ENCODE peak calls at places on chromosomes 6 and 20, in nine cellular contexts. One of them, this sample, is unnamed.

GRCh38 chr6:169851641-169852503 is 100.5 kb downstream of the ERMARD start:
- DNase-seq in endothelial cell of umbilical vein: peak
- DNase-seq in colonic mucosa: peak
- DNase-seq in brain microvascular endothelial cell: peak
- DNase-seq in BJ: no peak
- DNase-seq in uterus: peak
- DNase-seq in OCI-LY7: no peak
- DNase-seq in fibroblast of lung: peak
- DNase-seq in transverse colon: no peak
- DNase-seq in this sample: no peak

GRCh38 chr20:61290721-61291120 is 38.7 kb downstream of the CDH4 start:
- DNase-seq in endothelial cell of umbilical vein: no peak
- DNase-seq in colonic mucosa: no peak
- DNase-seq in brain microvascular endothelial cell: no peak
- DNase-seq in BJ: no peak
- DNase-seq in uterus: no peak
- DNase-seq in OCI-LY7: no peak
- DNase-seq in fibroblast of lung: no peak
- DNase-seq in transverse colon: no peak
- DNase-seq in this sample: no peak

GRCh38 chr20:47198254-47198671 is 158.2 kb downstream of the ZMYND8 start:
- DNase-seq in endothelial cell of umbilical vein: no peak
- DNase-seq in colonic mucosa: no peak
- DNase-seq in brain microvascular endothelial cell: no peak
- DNase-seq in BJ: no peak
- DNase-seq in uterus: no peak
- DNase-seq in OCI-LY7: no peak
- DNase-seq in fibroblast of lung: peak
- DNase-seq in transverse colon: no peak
- DNase-seq in this sample: no peak

GRCh38 chr6:138291036-138291848 is 73.0 kb upstream of the PBOV1 start:
- DNase-seq in endothelial cell of umbilical vein: no peak
- DNase-seq in colonic mucosa: no peak
- DNase-seq in brain microvascular endothelial cell: no peak
- DNase-seq in BJ: no peak
- DNase-seq in uterus: no peak
- DNase-seq in OCI-LY7: no peak
- DNase-seq in fibroblast of lung: no peak
- DNase-seq in transverse colon: no peak
- DNase-seq in this sample: no peak

GRCh38 chr6:170093658-170094596 is 197.0 kb downstream of the DLL1 start:
- DNase-seq in endothelial cell of umbilical vein: no peak
- DNase-seq in colonic mucosa: no peak
- DNase-seq in brain microvascular endothelial cell: no peak
- DNase-seq in BJ: no peak
- DNase-seq in uterus: no peak
- DNase-seq in OCI-LY7: no peak
- DNase-seq in fibroblast of lung: no peak
- DNase-seq in transverse colon: no peak
- DNase-seq in this sample: peak

GRCh38 chr6:158755636-158756035 is 63.5 kb downstream of the EZR start:
- DNase-seq in endothelial cell of umbilical vein: no peak
- DNase-seq in colonic mucosa: no peak
- DNase-seq in brain microvascular endothelial cell: no peak
- DNase-seq in BJ: no peak
- DNase-seq in uterus: no peak
- DNase-seq in OCI-LY7: no peak
- DNase-seq in fibroblast of lung: no peak
- DNase-seq in transverse colon: no peak
- DNase-seq in this sample: no peak

GRCh38 chr20:19907326-19908056 is 109.7 kb upstream of the NAA20 start:
- DNase-seq in endothelial cell of umbilical vein: peak
- DNase-seq in colonic mucosa: no peak
- DNase-seq in brain microvascular endothelial cell: no peak
- DNase-seq in BJ: no peak
- DNase-seq in uterus: no peak
- DNase-seq in OCI-LY7: no peak
- DNase-seq in fibroblast of lung: no peak
- DNase-seq in transverse colon: no peak
- DNase-seq in this sample: peak

GRCh38 chr20:50624351-50625016 is 66.9 kb downstream of the RIPOR3 start:
- DNase-seq in endothelial cell of umbilical vein: no peak
- DNase-seq in colonic mucosa: no peak
- DNase-seq in brain microvascular endothelial cell: no peak
- DNase-seq in BJ: no peak
- DNase-seq in uterus: no peak
- DNase-seq in OCI-LY7: peak
- DNase-seq in fibroblast of lung: no peak
- DNase-seq in transverse colon: no peak
- DNase-seq in this sample: peak

GRCh38 chr6:160167547-160168391 is 46.2 kb downstream of the SLC22A1 start:
- DNase-seq in endothelial cell of umbilical vein: no peak
- DNase-seq in colonic mucosa: peak
- DNase-seq in brain microvascular endothelial cell: no peak
- DNase-seq in BJ: no peak
- DNase-seq in uterus: no peak
- DNase-seq in OCI-LY7: no peak
- DNase-seq in fibroblast of lung: no peak
- DNase-seq in transverse colon: peak
- DNase-seq in this sample: no peak

GRCh38 chr6:124002377-124003081 is 198.9 kb downstream of the NKAIN2 start:
- DNase-seq in endothelial cell of umbilical vein: no peak
- DNase-seq in colonic mucosa: no peak
- DNase-seq in brain microvascular endothelial cell: no peak
- DNase-seq in BJ: no peak
- DNase-seq in uterus: no peak
- DNase-seq in OCI-LY7: no peak
- DNase-seq in fibroblast of lung: peak
- DNase-seq in transverse colon: no peak
- DNase-seq in this sample: no peak

GRCh38 chr6:42782689-42783176 is 881 bp downstream of the BICRAL start:
- DNase-seq in endothelial cell of umbilical vein: peak
- DNase-seq in colonic mucosa: peak
- DNase-seq in brain microvascular endothelial cell: peak
- DNase-seq in BJ: peak
- DNase-seq in uterus: peak
- DNase-seq in OCI-LY7: peak
- DNase-seq in fibroblast of lung: peak
- DNase-seq in transverse colon: peak
- DNase-seq in this sample: peak

GRCh38 chr6:22819209-22819608 is 249.8 kb downstream of the HDGFL1 start:
- DNase-seq in endothelial cell of umbilical vein: no peak
- DNase-seq in colonic mucosa: no peak
- DNase-seq in brain microvascular endothelial cell: no peak
- DNase-seq in BJ: no peak
- DNase-seq in uterus: no peak
- DNase-seq in OCI-LY7: no peak
- DNase-seq in fibroblast of lung: no peak
- DNase-seq in transverse colon: no peak
- DNase-seq in this sample: no peak

DNA sequence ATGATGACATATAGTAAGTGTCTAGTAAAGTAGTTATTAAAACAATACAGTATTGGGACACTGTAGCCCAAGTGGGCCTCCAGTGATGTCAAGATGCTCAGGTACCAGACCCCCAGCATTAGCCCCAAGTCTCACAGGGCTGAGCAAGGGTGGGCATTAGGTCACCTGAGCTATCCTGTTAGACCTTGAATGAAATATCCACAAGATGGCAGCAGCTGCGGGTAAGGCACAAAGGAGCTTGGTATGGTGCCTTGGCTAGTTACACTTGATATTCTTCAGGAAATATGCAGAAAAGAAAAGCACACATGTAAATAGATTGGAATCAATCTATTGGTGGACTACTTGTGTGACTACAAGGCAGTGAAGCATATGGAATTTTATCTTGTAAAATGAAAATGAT is 701.8 kb upstream of the ADGRB3 start:
- DNase-seq in endothelial cell of umbilical vein: no peak
- DNase-seq in colonic mucosa: no peak
- DNase-seq in brain microvascular endothelial cell: no peak
- DNase-seq in BJ: no peak
- DNase-seq in uterus: no peak
- DNase-seq in OCI-LY7: peak
- DNase-seq in fibroblast of lung: no peak
- DNase-seq in transverse colon: no peak
- DNase-seq in this sample: no peak
- TF ChIP-seq CTCF in endothelial cell of umbilical vein: no peak
- TF ChIP-seq CTCF in colonic mucosa: no peak
- TF ChIP-seq CTCF in brain microvascular endothelial cell: peak
- TF ChIP-seq CTCF in BJ: no peak
- TF ChIP-seq CTCF in uterus: no peak
- TF ChIP-seq CTCF in OCI-LY7: peak
- TF ChIP-seq CTCF in fibroblast of lung: no peak
- TF ChIP-seq CTCF in transverse colon: no peak
- TF ChIP-seq CTCF in this sample: no peak

GRCh38 chr6:136333824-136334464 is 44.3 kb upstream of the BCLAF1 start:
- DNase-seq in endothelial cell of umbilical vein: no peak
- DNase-seq in colonic mucosa: peak
- DNase-seq in brain microvascular endothelial cell: no peak
- DNase-seq in BJ: no peak
- DNase-seq in uterus: no peak
- DNase-seq in OCI-LY7: no peak
- DNase-seq in fibroblast of lung: no peak
- DNase-seq in transverse colon: no peak
- DNase-seq in this sample: no peak

GRCh38 chr6:136334465-136334846 is 44.8 kb upstream of the BCLAF1 start:
- DNase-seq in endothelial cell of umbilical vein: no peak
- DNase-seq in colonic mucosa: no peak
- DNase-seq in brain microvascular endothelial cell: no peak
- DNase-seq in BJ: no peak
- DNase-seq in uterus: no peak
- DNase-seq in OCI-LY7: no peak
- DNase-seq in fibroblast of lung: no peak
- DNase-seq in transverse colon: no peak
- DNase-seq in this sample: no peak

GRCh38 chr6:136335736-136336362 is 46.2 kb upstream of the BCLAF1 start:
- DNase-seq in endothelial cell of umbilical vein: no peak
- DNase-seq in colonic mucosa: no peak
- DNase-seq in brain microvascular endothelial cell: no peak
- DNase-seq in BJ: no peak
- DNase-seq in uterus: no peak
- DNase-seq in OCI-LY7: no peak
- DNase-seq in fibroblast of lung: no peak
- DNase-seq in transverse colon: no peak
- DNase-seq in this sample: no peak

GRCh38 chr6:136337606-136338005 is 48.0 kb upstream of the BCLAF1 start:
- DNase-seq in endothelial cell of umbilical vein: no peak
- DNase-seq in colonic mucosa: no peak
- DNase-seq in brain microvascular endothelial cell: no peak
- DNase-seq in BJ: no peak
- DNase-seq in uterus: no peak
- DNase-seq in OCI-LY7: no peak
- DNase-seq in fibroblast of lung: no peak
- DNase-seq in transverse colon: no peak
- DNase-seq in this sample: no peak

DNA sequence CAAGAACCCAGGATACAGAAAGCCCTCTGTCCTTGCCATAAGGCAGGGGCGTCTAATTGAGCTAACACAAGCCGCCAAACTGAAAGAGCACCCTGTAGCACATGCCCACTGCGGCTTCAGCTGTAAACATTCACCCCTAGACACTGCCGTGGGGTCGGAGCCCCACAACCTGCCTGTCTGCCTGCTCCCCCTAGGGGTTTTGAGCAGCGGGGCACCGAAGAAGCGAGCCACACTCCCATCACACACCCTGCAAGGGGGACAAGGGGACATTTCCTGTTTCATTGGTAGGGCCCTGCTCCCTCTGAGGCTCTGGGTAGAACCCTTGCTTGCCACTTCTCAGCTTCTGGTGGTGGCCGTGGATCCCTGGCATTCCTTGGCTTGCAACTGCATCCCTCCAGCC is 45.2 kb upstream of the BCLAF1 start:
- DNase-seq in endothelial cell of umbilical vein: no peak
- DNase-seq in colonic mucosa: no peak
- DNase-seq in brain microvascular endothelial cell: no peak
- DNase-seq in BJ: no peak
- DNase-seq in uterus: no peak
- DNase-seq in OCI-LY7: no peak
- DNase-seq in fibroblast of lung: no peak
- DNase-seq in transverse colon: no peak
- DNase-seq in this sample: no peak
- TF ChIP-seq CTCF in endothelial cell of umbilical vein: no peak
- TF ChIP-seq CTCF in colonic mucosa: no peak
- TF ChIP-seq CTCF in brain microvascular endothelial cell: peak
- TF ChIP-seq CTCF in BJ: peak
- TF ChIP-seq CTCF in uterus: no peak
- TF ChIP-seq CTCF in OCI-LY7: peak
- TF ChIP-seq CTCF in fibroblast of lung: no peak
- TF ChIP-seq CTCF in transverse colon: no peak
- TF ChIP-seq CTCF in this sample: no peak

GRCh38 chr20:36745927-36746659 is at the start of gene NDRG3:
- DNase-seq in endothelial cell of umbilical vein: peak
- DNase-seq in colonic mucosa: peak
- DNase-seq in brain microvascular endothelial cell: peak
- DNase-seq in BJ: peak
- DNase-seq in uterus: peak
- DNase-seq in OCI-LY7: peak
- DNase-seq in fibroblast of lung: peak
- DNase-seq in transverse colon: peak
- DNase-seq in this sample: peak
- TF ChIP-seq CTCF in endothelial cell of umbilical vein: no peak
- TF ChIP-seq CTCF in colonic mucosa: no peak
- TF ChIP-seq CTCF in brain microvascular endothelial cell: no peak
- TF ChIP-seq CTCF in BJ: no peak
- TF ChIP-seq CTCF in uterus: no peak
- TF ChIP-seq CTCF in OCI-LY7: no peak
- TF ChIP-seq CTCF in fibroblast of lung: no peak
- TF ChIP-seq CTCF in transverse colon: no peak
- TF ChIP-seq CTCF in this sample: peak

GRCh38 chr6:33278392-33278741 is 1.4 kb downstream of the B3GALT4 start:
- DNase-seq in endothelial cell of umbilical vein: no peak
- DNase-seq in colonic mucosa: no peak
- DNase-seq in brain microvascular endothelial cell: no peak
- DNase-seq in BJ: no peak
- DNase-seq in uterus: no peak
- DNase-seq in OCI-LY7: no peak
- DNase-seq in fibroblast of lung: no peak
- DNase-seq in transverse colon: no peak
- DNase-seq in this sample: no peak

GRCh38 chr6:33279257-33279695 is 2.4 kb downstream of the B3GALT4 start:
- DNase-seq in endothelial cell of umbilical vein: no peak
- DNase-seq in colonic mucosa: no peak
- DNase-seq in brain microvascular endothelial cell: no peak
- DNase-seq in BJ: no peak
- DNase-seq in uterus: no peak
- DNase-seq in OCI-LY7: no peak
- DNase-seq in fibroblast of lung: no peak
- DNase-seq in transverse colon: no peak
- DNase-seq in this sample: no peak

GRCh38 chr6:33278810-33279209 is 1.9 kb downstream of the B3GALT4 start:
- DNase-seq in endothelial cell of umbilical vein: no peak
- DNase-seq in colonic mucosa: no peak
- DNase-seq in brain microvascular endothelial cell: no peak
- DNase-seq in BJ: no peak
- DNase-seq in uterus: no peak
- DNase-seq in OCI-LY7: no peak
- DNase-seq in fibroblast of lung: no peak
- DNase-seq in transverse colon: no peak
- DNase-seq in this sample: no peak

GRCh38 chr6:33280539-33280938 is 3.6 kb downstream of the B3GALT4 start:
- DNase-seq in endothelial cell of umbilical vein: no peak
- DNase-seq in colonic mucosa: no peak
- DNase-seq in brain microvascular endothelial cell: no peak
- DNase-seq in BJ: no peak
- DNase-seq in uterus: no peak
- DNase-seq in OCI-LY7: no peak
- DNase-seq in fibroblast of lung: no peak
- DNase-seq in transverse colon: no peak
- DNase-seq in this sample: no peak

GRCh38 chr6:33279971-33280511 is 3.1 kb downstream of the B3GALT4 start:
- DNase-seq in endothelial cell of umbilical vein: peak
- DNase-seq in colonic mucosa: no peak
- DNase-seq in brain microvascular endothelial cell: peak
- DNase-seq in BJ: no peak
- DNase-seq in uterus: no peak
- DNase-seq in OCI-LY7: peak
- DNase-seq in fibroblast of lung: peak
- DNase-seq in transverse colon: no peak
- DNase-seq in this sample: no peak
- TF ChIP-seq CTCF in endothelial cell of umbilical vein: peak
- TF ChIP-seq CTCF in colonic mucosa: no peak
- TF ChIP-seq CTCF in brain microvascular endothelial cell: peak
- TF ChIP-seq CTCF in BJ: peak
- TF ChIP-seq CTCF in uterus: no peak
- TF ChIP-seq CTCF in OCI-LY7: peak
- TF ChIP-seq CTCF in fibroblast of lung: peak
- TF ChIP-seq CTCF in transverse colon: peak
- TF ChIP-seq CTCF in this sample: peak

This sample was measured in body of pancreas.